ENCODE peak calls at places on chromosomes 12 and 14, in ten cellular contexts. D is A549; E is thoracic aorta; G is body of pancreas; F is Peyer's patch; V is endothelial cell of umbilical vein; L is lung; O is astrocyte; Q is brain microvascular endothelial cell; W is CD8-positive, alpha-beta T cell. B is an unnamed sample.

GRCh38 chr12:31235868-31236395 is 90.0 kb downstream of the SINHCAF start:
- DNase-seq in F (no peak), W (no peak), Q (no peak), E (no peak), O (no peak), G (no peak), V (no peak), L (no peak), D (no peak), B (no peak)

GRCh38 chr12:16606936-16607335 is 974 bp upstream of the LMO3 start:
- DNase-seq in V (no peak), E (no peak), Q (no peak), D (no peak), O (no peak), G (peak), W (no peak), L (no peak), F (no peak), B (no peak)

GRCh38 chr14:29166507-29166906 is 399.9 kb downstream of the FOXG1 start:
- DNase-seq in F (no peak), V (no peak), Q (no peak), E (no peak), O (no peak), L (no peak), W (no peak), D (no peak), G (no peak), B (no peak)

GRCh38 chr12:120903382-120903817 is 758 bp downstream of the SPPL3 start:
- DNase-seq in Q (peak), L (peak), F (peak), W (peak), O (no peak), E (peak), D (peak), V (peak), G (peak), B (peak)

GRCh38 chr12:52645120-52645761 is 6.8 kb downstream of the KRT2 start:
- DNase-seq in L (peak), D (no peak), V (no peak), Q (no peak), E (no peak), G (no peak), O (no peak), F (no peak), W (peak), B (no peak)

GRCh38 chr12:117986705-117987469 is 18.1 kb upstream of the KSR2 start:
- DNase-seq in E (no peak), Q (peak), L (no peak), O (peak), G (no peak), D (peak), V (no peak), W (no peak), F (no peak), B (peak)

GRCh38 chr12:89391726-89392336 is 39.5 kb upstream of the DUSP6 start:
- DNase-seq in F (no peak), D (no peak), Q (no peak), E (no peak), V (no peak), W (no peak), G (no peak), O (no peak), L (no peak), B (no peak)

GRCh38 chr12:6084261-6084968 is 40.1 kb downstream of the VWF start:
- DNase-seq in G (no peak), E (no peak), V (peak), D (peak), L (no peak), F (peak), Q (peak), W (no peak), O (peak), B (peak)

GRCh38 chr14:37597538-37598084 is 2.2 kb downstream of the TTC6 start:
- DNase-seq in E (no peak), V (no peak), O (no peak), G (peak), L (no peak), Q (no peak), D (no peak), F (no peak), W (no peak), B (no peak)

GRCh38 chr14:52259452-52259851 is 8.0 kb upstream of the PTGDR start:
- DNase-seq in W (no peak), V (no peak), Q (no peak), O (no peak), L (no peak), D (no peak), E (no peak), F (no peak), G (no peak), B (no peak)

GRCh38 chr12:39476894-39477293 is 34.0 kb upstream of the KIF21A start:
- DNase-seq in O (no peak), G (no peak), L (no peak), F (no peak), V (no peak), Q (no peak), D (no peak), W (no peak), E (no peak), B (no peak)

GRCh38 chr12:64780531-64781373 is 21.5 kb upstream of the GNS start:
- DNase-seq in G (peak), D (peak), Q (no peak), F (peak), O (no peak), W (no peak), E (no peak), V (peak), L (peak), B (peak)

GRCh38 chr14:65423986-65424385 is 11.5 kb downstream of the FUT8 start:
- DNase-seq in W (no peak), D (no peak), F (no peak), G (no peak), E (no peak), O (no peak), V (no peak), L (no peak), Q (no peak), B (no peak)

GRCh38 chr14:36221097-36221496 is 44.6 kb upstream of the PTCSC3 start:
- DNase-seq in O (no peak), L (no peak), D (no peak), F (no peak), Q (no peak), W (no peak), V (no peak), E (no peak), G (no peak), B (no peak)

GRCh38 chr12:124469193-124469888 is 98.1 kb downstream of the NCOR2 start:
- DNase-seq in W (no peak), L (no peak), F (no peak), G (no peak), O (no peak), E (no peak), D (no peak), Q (no peak), V (no peak), B (no peak)

GRCh38 chr14:103607039-103607668 is 21.9 kb upstream of the KLC1 start:
- DNase-seq in V (peak), E (no peak), D (no peak), F (peak), G (peak), O (peak), W (peak), L (peak), Q (peak), B (peak)

GRCh38 chr12:105860556-105861207 is 278.1 kb downstream of the NUAK1 start:
- DNase-seq in Q (no peak), O (no peak), D (no peak), G (no peak), L (no peak), F (no peak), E (no peak), W (no peak), V (no peak), B (no peak)

DNA sequence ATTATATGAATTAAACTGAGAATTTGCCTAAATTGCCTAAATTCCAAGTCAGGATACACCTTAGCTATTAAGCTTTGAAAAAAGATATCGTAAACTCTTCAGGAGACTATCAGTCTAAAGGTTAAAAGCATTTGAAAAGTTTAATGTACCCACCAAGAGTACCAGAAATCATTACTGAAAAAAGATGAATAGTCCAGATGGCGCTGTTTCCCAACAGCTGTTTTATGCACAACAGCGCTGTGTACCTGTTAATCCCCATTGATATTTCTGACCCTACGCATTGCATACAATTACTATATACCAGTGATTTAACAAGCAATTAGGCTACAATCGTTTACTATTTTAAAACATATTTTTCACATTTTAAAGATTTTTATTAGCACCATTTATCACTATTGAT is 185.0 kb downstream of the PLCZ1 start:
- DNase-seq in W (no peak), O (no peak), F (no peak), G (no peak), D (no peak), V (no peak), Q (no peak), E (no peak), L (no peak), B (no peak)
- TF ChIP-seq CTCF in W (no peak), O (no peak), F (no peak), G (no peak), D (peak), V (no peak), Q (no peak), E (no peak), L (no peak), B (no peak)

GRCh38 chr12:82426081-82426480 is 67.8 kb downstream of the METTL25 start:
- DNase-seq in W (no peak), F (no peak), D (no peak), E (no peak), G (no peak), O (no peak), Q (no peak), L (no peak), V (no peak), B (no peak)

GRCh38 chr12:82426586-82426985 is 68.3 kb downstream of the METTL25 start:
- DNase-seq in O (no peak), V (no peak), G (no peak), D (no peak), F (no peak), Q (no peak), L (no peak), W (no peak), E (no peak), B (no peak)

GRCh38 chr12:82430541-82431145 is 72.3 kb downstream of the METTL25 start:
- DNase-seq in L (no peak), Q (no peak), E (no peak), F (no peak), D (no peak), V (no peak), G (no peak), O (no peak), W (no peak), B (no peak)

DNA sequence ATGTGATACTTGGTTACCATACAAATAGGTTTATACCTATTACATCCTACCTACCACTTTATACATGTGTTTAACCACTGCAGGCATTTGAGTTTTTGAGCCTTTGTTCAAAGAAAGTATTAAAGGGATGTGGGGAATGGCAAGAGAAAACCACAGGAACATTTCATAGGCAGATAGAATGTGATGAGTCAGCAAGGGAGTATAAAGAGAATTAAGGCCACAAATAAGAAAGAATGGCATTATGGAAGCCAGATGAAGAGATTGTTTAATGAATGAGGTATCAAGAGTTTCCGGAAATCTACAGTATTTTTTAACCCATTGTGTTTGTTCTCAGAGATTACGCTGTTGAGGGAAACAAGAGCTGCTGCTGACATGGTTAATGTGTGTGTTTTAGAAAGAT is 66.9 kb downstream of the METTL25 start:
- DNase-seq in G (no peak), L (no peak), D (no peak), F (no peak), Q (peak), V (no peak), W (no peak), O (peak), E (no peak), B (no peak)
- H3K27ac ChIP-seq in G (no peak), L (no peak), D (no peak), F (no peak), Q (no peak), V (no peak), W (no peak), O (no peak), E (no peak), B (no peak)

DNA sequence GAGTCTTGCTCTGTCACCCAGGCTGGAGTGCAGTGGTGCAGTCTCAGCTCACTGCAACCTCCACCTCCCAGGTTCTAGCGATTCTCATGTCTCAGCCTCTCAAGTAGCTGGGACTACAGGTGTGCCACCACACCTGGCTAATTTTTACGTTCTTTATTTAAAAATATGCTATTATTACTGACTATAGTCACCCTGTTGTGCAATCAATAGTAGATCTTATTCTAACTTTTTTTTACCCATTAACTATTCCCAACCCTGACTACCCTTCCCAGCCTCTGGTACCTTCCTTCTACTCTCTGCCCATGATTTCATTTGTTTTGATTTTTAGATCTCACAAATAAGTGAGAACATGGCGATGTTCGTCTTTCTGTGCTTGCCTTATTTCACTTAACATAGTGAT is 2.5 kb downstream of the OXA1L start:
- DNase-seq in L (no peak), D (no peak), F (no peak), G (no peak), E (no peak), V (no peak), W (no peak), Q (no peak), O (no peak), B (no peak)
- TF ChIP-seq CTCF in L (no peak), D (no peak), F (no peak), G (no peak), E (no peak), V (no peak), W (no peak), Q (no peak), O (no peak), B (no peak)

DNA sequence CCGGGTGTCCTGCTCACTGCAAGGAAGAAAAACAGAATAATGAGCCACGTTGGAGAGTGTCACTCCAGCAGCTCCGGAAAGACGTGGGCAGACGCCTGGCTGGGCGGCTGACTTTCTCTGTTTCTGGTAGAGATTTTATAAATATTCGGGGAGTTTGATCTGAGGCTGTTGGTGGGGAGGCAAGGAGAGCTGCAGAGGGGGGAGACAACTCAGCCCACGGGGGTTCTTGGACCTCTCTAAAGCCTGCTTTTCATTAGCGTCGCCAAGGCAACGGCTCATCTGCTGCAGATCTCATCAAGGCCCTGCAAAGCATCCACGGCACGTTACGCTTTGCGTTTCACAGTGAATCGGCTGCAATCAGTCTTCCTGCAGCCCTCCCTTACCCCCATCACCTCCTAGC is 207.2 kb downstream of the ZFP36L1 start:
- DNase-seq in D (no peak), L (no peak), Q (peak), G (no peak), E (no peak), V (no peak), O (no peak), W (no peak), F (no peak), B (no peak)
- H3K27ac ChIP-seq in D (peak), L (no peak), Q (no peak), G (no peak), E (no peak), V (no peak), O (no peak), W (no peak), F (peak), B (peak)

GRCh38 chr12:132554857-132555630 is 55.3 kb downstream of the LRCOL1 start:
- DNase-seq in W (no peak), V (no peak), G (no peak), D (peak), F (no peak), E (no peak), L (no peak), O (no peak), Q (no peak), B (no peak)
- TF ChIP-seq CTCF in W (no peak), V (peak), G (peak), D (peak), F (peak), E (no peak), L (no peak), O (peak), Q (peak), B (no peak)